ENCODE peak calls at places on chromosomes 12 and 14, in ten cellular contexts. S is IMR-90; Y is HepG2; J is CD4-positive, alpha-beta T cell; G is brain microvascular endothelial cell; T is CD8-positive, alpha-beta T cell; W is left lung; P is cardiac muscle cell; H is right lobe of liver; D is GM23248. M is an unnamed sample.

GRCh38 chr14:53327716-53328115 is 174.6 kb upstream of the DDHD1 start:
- DNase-seq in S (peak; percentile 69), Y (no peak), J (no peak), G (peak; percentile 57), T (no peak), W (no peak), P (peak; percentile 66), H (no peak), D (peak; percentile 82), M (no peak)

GRCh38 chr12:124525455-124525854 is 42.0 kb downstream of the NCOR2 start:
- DNase-seq in S (no peak), Y (no peak), J (no peak), G (no peak), T (no peak), W (no peak), P (no peak), H (no peak), D (peak; percentile 45), M (no peak)

GRCh38 chr12:26878661-26879119 is 45.7 kb upstream of the ITPR2 start:
- DNase-seq in S (no peak), Y (no peak), J (no peak), G (no peak), T (no peak), W (peak; percentile 56), P (peak; percentile 49), H (peak; percentile 94), D (no peak), M (no peak)

GRCh38 chr12:53227341-53227740 is 4.7 kb downstream of the RARG start:
- DNase-seq in S (no peak), Y (no peak), J (no peak), G (no peak), T (no peak), W (no peak), P (no peak), H (no peak), D (no peak), M (no peak)

GRCh38 chr12:56645201-56645716 is 525 bp downstream of the ATP5F1B start:
- DNase-seq in S (no peak), Y (no peak), J (no peak), G (no peak), T (no peak), W (no peak), P (peak; percentile 19), H (peak; percentile 54), D (peak; percentile 59), M (peak; percentile 53)

GRCh38 chr14:77264466-77265186 is 6.4 kb downstream of the NGB start:
- DNase-seq in S (no peak), Y (no peak), J (no peak), G (no peak), T (no peak), W (no peak), P (no peak), H (no peak), D (no peak), M (no peak)

GRCh38 chr14:99418217-99418616 is 62.4 kb downstream of the SETD3 start:
- DNase-seq in S (no peak), Y (no peak), J (no peak), G (no peak), T (no peak), W (no peak), P (no peak), H (no peak), D (no peak), M (no peak)

GRCh38 chr12:98572010-98572409 is 21.5 kb upstream of the SLC25A3 start:
- DNase-seq in S (no peak), Y (peak; percentile 35), J (no peak), G (no peak), T (no peak), W (no peak), P (peak; percentile 9), H (no peak), D (no peak), M (no peak)

GRCh38 chr12:42892702-42893101 is 303.2 kb upstream of the PRICKLE1 start:
- DNase-seq in S (no peak), Y (no peak), J (no peak), G (no peak), T (no peak), W (no peak), P (no peak), H (no peak), D (no peak), M (no peak)

GRCh38 chr12:1171657-1172056 is 180.6 kb downstream of the ERC1 start:
- DNase-seq in S (no peak), Y (no peak), J (no peak), G (no peak), T (no peak), W (no peak), P (no peak), H (no peak), D (no peak), M (no peak)

GRCh38 chr14:34895277-34895676 is 20.1 kb upstream of the BAZ1A start:
- DNase-seq in S (no peak), Y (no peak), J (no peak), G (no peak), T (no peak), W (no peak), P (no peak), H (no peak), D (no peak), M (no peak)
- H3K27ac ChIP-seq in S (no peak overlapping the region), Y (no peak overlapping the region), J (no peak overlapping the region), G (no peak overlapping the region), T (no peak overlapping the region), W (no peak overlapping the region), P (no peak overlapping the region), H (no peak overlapping the region), D (no peak overlapping the region), M (no peak overlapping the region)

DNA sequence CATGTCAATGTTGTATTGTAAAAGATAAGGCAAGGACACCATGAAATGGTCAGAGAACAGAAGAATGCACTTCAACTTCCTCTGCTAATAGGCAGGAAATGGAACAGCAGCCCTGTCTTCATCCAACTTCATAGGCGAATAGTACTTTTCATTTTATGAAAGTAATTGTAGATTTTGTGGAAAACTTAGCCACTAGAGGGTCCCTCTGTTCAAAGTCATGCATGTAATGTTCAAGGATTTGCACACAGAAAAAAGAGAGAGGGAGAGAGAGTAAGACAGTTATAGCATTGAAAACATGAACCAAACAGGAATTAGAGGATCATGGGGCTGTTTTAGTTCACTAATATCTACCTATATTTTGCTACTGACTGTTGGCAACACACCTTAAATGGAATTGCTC is 172.2 kb downstream of the FLRT2 start:
- DNase-seq in S (no peak), Y (no peak), J (no peak), G (no peak), T (no peak), W (no peak), P (peak; percentile 11), H (no peak), D (no peak), M (no peak)
- H3K27ac ChIP-seq in S (no peak overlapping the region), Y (no peak overlapping the region), J (no peak overlapping the region), G (no peak overlapping the region), T (no peak overlapping the region), W (no peak overlapping the region), P (no peak overlapping the region), H (no peak overlapping the region), D (no peak overlapping the region), M (no peak overlapping the region)

DNA sequence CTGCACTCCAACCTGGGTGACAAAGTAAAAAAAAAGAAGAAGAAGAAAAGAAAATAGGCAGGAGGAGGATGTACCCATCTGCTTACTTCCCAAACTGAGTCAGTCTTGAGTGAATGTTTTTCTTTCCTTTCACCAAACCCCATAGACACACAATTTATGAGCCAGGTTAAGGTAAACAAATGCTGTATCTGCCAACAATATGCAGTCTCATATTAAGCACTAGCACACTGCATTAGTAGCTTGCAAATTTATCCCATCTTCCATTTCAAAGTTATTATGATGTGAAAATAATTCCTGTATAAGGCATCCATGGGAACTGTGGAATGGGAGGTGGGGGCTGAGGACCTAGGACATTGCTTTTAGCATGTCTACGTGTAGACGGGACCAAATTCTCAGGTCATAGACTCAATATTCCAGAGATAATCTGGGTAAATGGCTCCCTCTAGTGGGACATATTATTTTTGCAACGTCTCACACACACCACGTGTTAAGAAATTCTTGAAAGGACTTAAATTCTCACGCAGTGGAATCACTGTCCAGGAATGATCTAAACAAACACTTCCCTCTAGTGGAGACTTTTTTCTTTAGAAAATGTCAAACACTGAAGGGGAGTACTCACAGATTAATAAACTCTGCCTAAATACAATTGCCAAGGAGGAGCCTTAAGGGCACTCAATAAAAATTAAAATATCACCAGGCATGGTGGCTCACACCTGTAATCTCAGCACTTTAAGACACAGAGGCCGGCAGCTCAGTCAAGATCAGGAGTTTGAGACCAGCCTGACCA is 17.1 kb upstream of the OR10P1 start:
- DNase-seq in S (peak; percentile 92), Y (peak; percentile 92), J (peak; percentile 27), G (peak; percentile 94), T (no peak), W (no peak), P (peak; percentile 94), H (no peak), D (peak; percentile 91), M (peak; percentile 13)
- H3K27ac ChIP-seq in S (no peak overlapping the region), Y (no peak overlapping the region), J (no peak overlapping the region), G (no peak overlapping the region), T (no peak overlapping the region), W (no peak overlapping the region), P (no peak overlapping the region), H (no peak overlapping the region), D (no peak overlapping the region), M (no peak overlapping the region)

DNA sequence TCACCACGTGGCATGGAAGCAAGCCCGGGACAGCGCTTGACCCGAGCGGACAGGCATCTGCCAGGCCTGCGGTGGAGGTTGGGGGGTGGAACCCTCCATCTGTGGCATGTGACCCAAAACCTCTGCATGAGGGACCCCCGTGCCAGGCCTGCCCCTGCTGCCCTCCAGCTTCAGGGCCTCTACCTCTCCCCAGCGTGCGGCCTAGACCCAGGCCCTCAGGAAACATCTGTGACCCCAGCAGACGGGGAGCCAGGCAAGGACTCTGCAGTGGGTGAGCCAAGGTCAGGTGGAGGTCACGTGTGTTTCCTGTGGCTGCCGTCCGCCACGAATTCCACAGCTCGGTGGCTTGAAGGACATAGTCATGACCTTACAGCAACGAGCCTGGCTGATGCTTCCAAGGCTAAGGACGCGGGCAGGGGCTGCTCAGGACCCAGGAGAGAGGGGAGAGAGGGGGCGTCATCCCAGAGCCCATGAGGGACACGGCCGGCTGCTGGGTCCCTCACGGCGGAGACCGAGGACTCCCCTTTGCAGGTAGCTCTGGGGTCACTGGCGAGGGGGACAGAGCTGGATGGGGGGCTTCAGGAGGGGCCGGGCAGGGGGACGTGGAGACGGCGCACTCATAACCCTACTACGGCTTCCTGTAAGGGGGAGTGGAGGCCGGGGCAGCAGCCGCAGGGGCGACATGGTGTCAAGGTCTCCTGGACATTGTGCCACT is 91.5 kb downstream of the GALNT9 start:
- DNase-seq in S (no peak), Y (no peak), J (no peak), G (no peak), T (no peak), W (no peak), P (no peak), H (no peak), D (no peak), M (no peak)
- H3K27ac ChIP-seq in S (no peak overlapping the region), Y (no peak overlapping the region), J (no peak overlapping the region), G (no peak overlapping the region), T (no peak overlapping the region), W (no peak overlapping the region), P (no peak overlapping the region), H (no peak overlapping the region), D (no peak overlapping the region), M (no peak overlapping the region)

M was measured in caudate nucleus.